ENCODE peak calls at places on chromosomes 5 and 9, in eight cellular contexts. M is fibroblast of the aortic adventitia; G is CD4-positive, alpha-beta T cell; F is foreskin fibroblast; W is PC-9; E is AG10803; Z is astrocyte of the spinal cord; N is thoracic aorta. J is an unnamed sample.

GRCh38 chr5:158739941-158740340 is 359.8 kb downstream of the EBF1 start:
- DNase-seq in F (peak; percentile 28), N (no peak), W (no peak), Z (no peak), G (no peak), M (peak; percentile 58), E (no peak), J (no peak)

GRCh38 chr5:133531634-133532033 is 80.7 kb downstream of the FSTL4 start:
- DNase-seq in F (peak; percentile 28), G (no peak), E (peak; percentile 36), N (no peak), M (peak; percentile 40), Z (peak; percentile 14), W (no peak), J (no peak)

GRCh38 chr5:54249210-54250028 is 61.0 kb downstream of the ARL15 start:
- DNase-seq in W (no peak), F (no peak), E (peak; percentile 59), M (peak; percentile 25), Z (peak; percentile 22), G (peak; percentile 17), N (no peak), J (peak; percentile 22)

GRCh38 chr5:150376799-150377771 is 19.6 kb downstream of the TCOF1 start:
- DNase-seq in M (peak; percentile 8), N (no peak), Z (peak; percentile 79), W (no peak), F (peak; percentile 78), G (no peak), E (peak; percentile 57), J (no peak)

GRCh38 chr5:55821731-55822512 is 29.2 kb upstream of the IL31RA start:
- DNase-seq in Z (peak; percentile 13), N (no peak), F (peak; percentile 52), G (no peak), M (no peak), E (no peak), W (no peak), J (no peak)

GRCh38 chr5:28374492-28374934 is 1336.1 kb upstream of the CDH9 start:
- DNase-seq in G (no peak), F (no peak), Z (peak; percentile 41), E (no peak), N (no peak), W (peak; percentile 85), M (no peak), J (no peak)

GRCh38 chr5:166625210-166625865 is 1666.1 kb upstream of the WWC1 start:
- DNase-seq in G (no peak), E (no peak), W (no peak), M (peak; percentile 0), N (no peak), Z (peak; percentile 19), F (no peak), J (no peak)

GRCh38 chr5:126031989-126032716 is 391.1 kb upstream of the GRAMD2B start:
- DNase-seq in Z (peak; percentile 87), G (no peak), E (peak; percentile 2), M (peak; percentile 87), N (no peak), W (no peak), F (peak; percentile 85), J (no peak)

GRCh38 chr9:4507306-4507705 is 17.0 kb downstream of the SLC1A1 start:
- DNase-seq in W (no peak), N (no peak), Z (no peak), F (no peak), G (no peak), E (peak; percentile 61), M (peak; percentile 60), J (no peak)

GRCh38 chr5:87560528-87560927 is 147.8 kb upstream of the CCNH start:
- DNase-seq in M (no peak), Z (no peak), N (no peak), E (no peak), W (no peak), F (no peak), G (no peak), J (no peak)

GRCh38 chr9:134533850-134534585 is 107.6 kb upstream of the COL5A1 start:
- DNase-seq in E (no peak), N (no peak), Z (peak; percentile 62), G (no peak), M (no peak), F (no peak), W (no peak), J (no peak)

GRCh38 chr5:132765311-132766019 is 11.6 kb downstream of the SEPTIN8 start:
- DNase-seq in Z (no peak), M (no peak), N (no peak), W (no peak), G (no peak), F (no peak), E (no peak), J (no peak)

GRCh38 chr9:98411981-98412561 is 156.6 kb upstream of the TBC1D2 start:
- DNase-seq in E (no peak), W (no peak), F (no peak), Z (no peak), N (no peak), M (no peak), G (no peak), J (peak; percentile 17)

GRCh38 chr9:98415782-98416181 is 160.3 kb upstream of the TBC1D2 start:
- DNase-seq in M (no peak), F (no peak), G (no peak), E (no peak), Z (no peak), N (no peak), W (no peak), J (no peak)

GRCh38 chr9:98409637-98410173 is 154.3 kb upstream of the TBC1D2 start:
- DNase-seq in F (no peak), Z (no peak), G (no peak), M (no peak), E (no peak), N (no peak), W (no peak), J (no peak)

GRCh38 chr9:98406469-98406868 is 151.0 kb upstream of the TBC1D2 start:
- DNase-seq in Z (no peak), W (no peak), G (no peak), N (no peak), F (no peak), M (no peak), E (no peak), J (no peak)

GRCh38 chr9:98410185-98410697 is 154.8 kb upstream of the TBC1D2 start:
- DNase-seq in W (no peak), N (no peak), Z (peak; percentile 54), M (peak; percentile 90), G (no peak), E (peak; percentile 93), F (peak; percentile 76), J (peak; percentile 23)
- TF ChIP-seq CTCF in W (no peak), N (no peak), Z (peak; percentile 42), M (peak; percentile 76), G (no peak), E (peak; percentile 74), F (peak; percentile 59), J (no peak)

DNA sequence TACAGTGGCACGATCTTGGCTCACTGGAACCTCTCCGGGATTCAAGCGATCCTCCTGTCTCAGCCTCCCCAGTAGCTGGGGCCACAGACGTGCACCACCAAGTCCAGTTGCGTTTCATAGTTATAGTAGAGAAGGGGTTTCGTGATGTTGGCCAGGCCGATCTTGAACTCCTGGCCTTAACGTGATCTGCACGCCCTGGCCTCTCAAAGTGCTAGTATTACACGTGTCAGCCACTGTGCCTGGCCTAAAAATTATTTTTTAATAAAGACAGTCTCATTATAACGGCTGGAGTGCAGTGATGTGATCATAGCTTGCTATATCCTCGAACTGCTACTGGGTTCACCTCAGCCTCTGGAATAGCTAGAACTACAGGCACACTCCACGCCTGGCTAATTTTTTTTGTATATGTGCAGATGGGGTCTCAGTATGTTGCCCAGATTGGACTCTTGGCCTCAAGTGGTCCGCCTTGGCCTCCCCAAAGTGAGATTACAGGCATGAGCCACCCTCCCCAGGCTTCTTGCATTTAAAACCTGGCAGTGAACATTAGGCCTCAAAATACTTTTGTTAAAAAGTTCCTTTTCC is 4.4 kb downstream of the NPM1 start:
- DNase-seq in F (no peak), Z (no peak), M (no peak), N (no peak), W (no peak), E (no peak), G (no peak), J (no peak)
- TF ChIP-seq CTCF in F (no peak), Z (no peak), M (no peak), N (no peak), W (no peak), E (no peak), G (no peak), J (no peak)

GRCh38 chr9:13445123-13445522 is 165.6 kb upstream of the MPDZ start:
- DNase-seq in G (no peak), N (no peak), M (peak; percentile 76), F (no peak), W (no peak), Z (no peak), E (no peak), J (no peak)

GRCh38 chr9:13446261-13446660 is 166.8 kb upstream of the MPDZ start:
- DNase-seq in Z (no peak), F (no peak), E (no peak), M (no peak), W (no peak), G (no peak), N (no peak), J (no peak)

GRCh38 chr9:13447551-13448422 is 168.3 kb upstream of the MPDZ start:
- DNase-seq in W (no peak), F (no peak), Z (no peak), M (peak; percentile 60), N (no peak), E (no peak), G (no peak), J (no peak)

GRCh38 chr9:13448482-13448881 is 169.0 kb upstream of the MPDZ start:
- DNase-seq in G (no peak), W (no peak), M (no peak), Z (no peak), N (no peak), E (no peak), F (no peak), J (no peak)

DNA sequence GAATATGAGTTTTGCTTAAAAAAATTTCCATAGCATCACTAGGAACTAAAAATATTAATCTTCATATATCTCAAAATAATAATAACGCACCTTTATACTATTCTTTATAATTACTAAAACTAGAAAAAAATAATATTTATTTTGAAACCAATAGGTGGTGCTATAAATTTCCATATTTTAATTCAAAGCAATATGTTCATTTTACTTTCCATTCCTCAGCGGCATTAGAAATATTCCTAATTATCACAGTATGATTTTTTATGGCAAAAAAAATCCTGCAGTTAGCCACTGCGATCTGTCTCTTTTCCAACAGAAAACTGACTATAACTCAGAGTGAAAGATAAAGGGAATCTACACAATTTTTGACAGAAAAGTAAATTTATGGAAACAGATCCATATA is 167.4 kb upstream of the MPDZ start:
- DNase-seq in E (no peak), G (no peak), W (no peak), F (no peak), Z (no peak), N (no peak), M (peak; percentile 51), J (no peak)
- TF ChIP-seq CTCF in E (peak; percentile 5), G (no peak), W (peak; percentile 45), F (no peak), Z (peak; percentile 0), N (peak; percentile 9), M (no peak), J (no peak)

DNA sequence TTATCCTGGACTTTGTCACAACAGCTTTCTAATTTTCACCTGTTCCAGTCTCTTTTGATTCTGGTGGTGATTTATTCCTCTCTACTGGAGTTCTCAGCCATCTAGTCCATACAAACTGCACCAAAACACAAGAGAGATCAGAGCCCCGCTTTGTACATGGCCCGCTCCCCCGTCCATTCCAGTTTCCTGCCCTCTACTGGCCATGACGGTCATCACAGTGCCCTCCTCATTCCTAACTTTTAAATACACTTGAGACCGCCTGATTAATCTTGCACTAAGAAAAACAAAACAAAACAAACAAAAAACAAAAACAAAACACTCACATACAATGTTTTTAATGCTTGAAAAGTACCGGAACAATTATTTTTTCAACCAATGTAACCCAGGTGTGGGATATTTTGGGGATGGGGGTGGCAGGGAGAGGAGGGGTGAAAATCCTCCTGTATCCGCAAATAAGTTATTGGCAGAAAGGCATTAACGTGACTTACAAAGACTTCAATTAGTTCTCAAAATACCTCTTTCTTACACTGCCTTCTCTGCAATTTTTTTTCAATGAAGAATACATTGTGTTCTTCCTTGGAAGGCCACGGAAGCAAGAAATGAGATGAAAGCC is 84.8 kb upstream of the PAM start:
- DNase-seq in F (peak; percentile 45), N (no peak), G (no peak), M (peak; percentile 17), Z (no peak), W (peak; percentile 14), E (no peak), J (no peak)
- TF ChIP-seq CTCF in F (peak; percentile 59), N (peak; percentile 31), G (no peak), M (peak; percentile 67), Z (peak; percentile 64), W (peak; percentile 79), E (peak; percentile 61), J (peak; percentile 40)

J was measured in nephron progenitor cell.